ENCODE peak calls at places on chromosomes 5 and 9, in seven cellular contexts. V is H1, P is IMR-90, I is H9, C is neuronal stem cell, Z is mesenchymal stem cell, L is trophoblast cell. D is an unnamed sample.

GRCh38 chr5:4994994-4995393 is 145.1 kb upstream of the ADAMTS16 start:
- DNase-seq in C (no peak), V (no peak), P (peak; percentile 1), L (peak; percentile 54), I (no peak), Z (no peak), D (no peak)

GRCh38 chr5:91028518-91028956 is 354.6 kb downstream of the ARRDC3 start:
- DNase-seq in P (no peak), Z (no peak), V (no peak), I (no peak), L (no peak), C (no peak), D (no peak)

GRCh38 chr5:84113246-84114118 is 271.2 kb downstream of the EDIL3 start:
- DNase-seq in L (no peak), V (peak; percentile 51), I (peak; percentile 55), Z (peak; percentile 10), P (peak; percentile 22), C (peak; percentile 37), D (peak; percentile 78)

GRCh38 chr5:151087475-151087874 is 6.6 kb upstream of the TNIP1 start:
- DNase-seq in P (peak; percentile 59), L (no peak), Z (peak; percentile 19), V (no peak), C (no peak), I (no peak), D (no peak)

GRCh38 chr9:70407081-70407503 is 7.4 kb downstream of the KLF9 start:
- DNase-seq in V (no peak), P (peak; percentile 99), L (peak; percentile 53), C (no peak), Z (peak; percentile 98), I (no peak), D (no peak)

GRCh38 chr5:35131723-35132122 is 84.0 kb upstream of the AGXT2 start:
- DNase-seq in Z (no peak), L (no peak), C (no peak), V (no peak), P (peak; percentile 55), I (no peak), D (peak; percentile 22)

GRCh38 chr9:79664375-79664825 is 92.6 kb downstream of the TLE4 start:
- DNase-seq in L (peak; percentile 70), V (no peak), Z (peak; percentile 35), P (peak; percentile 36), C (no peak), I (no peak), D (no peak)

GRCh38 chr9:99253772-99254431 is 31.8 kb downstream of the SEC61B start:
- DNase-seq in V (no peak), I (no peak), L (peak; percentile 19), P (no peak), C (no peak), Z (no peak), D (peak; percentile 17)

GRCh38 chr5:113378960-113379541 is 55.7 kb downstream of the TSSK1B start:
- DNase-seq in C (peak; percentile 59), L (peak; percentile 78), I (peak; percentile 71), P (peak; percentile 62), V (peak; percentile 44), Z (peak; percentile 72), D (peak; percentile 79)

GRCh38 chr9:87882627-87883026 is at the start of gene SPATA31E1:
- DNase-seq in P (no peak), L (no peak), I (peak; percentile 45), V (no peak), C (no peak), Z (no peak), D (no peak)

GRCh38 chr5:43839218-43839617 is 236.2 kb downstream of the NNT start:
- DNase-seq in C (no peak), P (peak; percentile 91), V (no peak), I (no peak), L (no peak), Z (peak; percentile 3), D (no peak)

GRCh38 chr9:123194023-123194422 is 74.4 kb downstream of the STRBP start:
- DNase-seq in P (no peak), V (no peak), L (no peak), C (no peak), Z (no peak), I (no peak), D (no peak)

GRCh38 chr9:134054891-134055811 is 12.7 kb downstream of the BRD3 start:
- DNase-seq in I (no peak), V (no peak), P (no peak), L (no peak), C (no peak), Z (no peak), D (no peak)

GRCh38 chr5:173318881-173319609 is 9.2 kb downstream of the STC2 start:
- DNase-seq in P (no peak), V (no peak), I (no peak), L (peak; percentile 21), C (no peak), Z (no peak), D (no peak)

GRCh38 chr5:10624679-10625078 is 60.8 kb downstream of the ANKRD33B start:
- DNase-seq in L (no peak), Z (no peak), V (no peak), P (no peak), C (no peak), I (no peak), D (no peak)

GRCh38 chr9:72271617-72272478 is 93.2 kb downstream of the ZFAND5 start:
- DNase-seq in V (no peak), L (peak; percentile 86), Z (peak; percentile 60), P (peak; percentile 55), C (peak; percentile 57), I (peak; percentile 49), D (peak; percentile 62)

GRCh38 chr9:72937545-72937944 is 15.3 kb downstream of the ALDH1A1 start:
- DNase-seq in L (no peak), Z (no peak), I (no peak), C (no peak), V (no peak), P (no peak), D (no peak)

GRCh38 chr5:156259618-156260017 is 67.3 kb upstream of the SGCD start:
- DNase-seq in Z (no peak), L (no peak), I (no peak), P (no peak), V (no peak), C (no peak), D (peak; percentile 3)

GRCh38 chr9:137156567-137157375 is 13.1 kb downstream of the LRRC26 start:
- DNase-seq in V (no peak), C (peak; percentile 42), Z (peak; percentile 33), I (peak; percentile 75), P (peak; percentile 21), L (peak; percentile 28), D (peak; percentile 46)

DNA sequence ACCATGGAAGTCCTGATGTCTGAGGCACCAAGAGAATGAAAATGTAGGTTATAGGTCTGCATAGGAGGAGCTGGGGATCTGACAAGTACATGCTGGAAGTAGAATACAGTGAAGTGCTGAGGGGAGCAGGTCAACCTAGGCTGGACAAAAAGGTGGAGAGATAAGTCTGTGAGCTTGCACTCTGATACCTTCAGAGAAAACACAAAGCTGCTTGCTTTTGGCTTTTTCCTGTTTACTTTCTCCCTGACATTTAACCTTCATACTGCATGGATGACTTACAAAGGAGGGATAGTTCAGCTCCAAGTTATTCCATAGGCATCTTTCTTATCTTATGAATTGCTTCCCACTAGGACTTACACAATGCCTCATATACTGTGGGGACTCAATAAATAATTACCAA is 256.7 kb upstream of the NREP start:
- DNase-seq in Z (peak; percentile 17), L (no peak), V (no peak), C (no peak), P (no peak), I (no peak), D (no peak)
- H4K8ac ChIP-seq in Z (no peak overlapping the region), L (no peak overlapping the region), V (no peak overlapping the region), C (no peak overlapping the region), P (no peak overlapping the region), I (no peak overlapping the region), D (no peak overlapping the region)

DNA sequence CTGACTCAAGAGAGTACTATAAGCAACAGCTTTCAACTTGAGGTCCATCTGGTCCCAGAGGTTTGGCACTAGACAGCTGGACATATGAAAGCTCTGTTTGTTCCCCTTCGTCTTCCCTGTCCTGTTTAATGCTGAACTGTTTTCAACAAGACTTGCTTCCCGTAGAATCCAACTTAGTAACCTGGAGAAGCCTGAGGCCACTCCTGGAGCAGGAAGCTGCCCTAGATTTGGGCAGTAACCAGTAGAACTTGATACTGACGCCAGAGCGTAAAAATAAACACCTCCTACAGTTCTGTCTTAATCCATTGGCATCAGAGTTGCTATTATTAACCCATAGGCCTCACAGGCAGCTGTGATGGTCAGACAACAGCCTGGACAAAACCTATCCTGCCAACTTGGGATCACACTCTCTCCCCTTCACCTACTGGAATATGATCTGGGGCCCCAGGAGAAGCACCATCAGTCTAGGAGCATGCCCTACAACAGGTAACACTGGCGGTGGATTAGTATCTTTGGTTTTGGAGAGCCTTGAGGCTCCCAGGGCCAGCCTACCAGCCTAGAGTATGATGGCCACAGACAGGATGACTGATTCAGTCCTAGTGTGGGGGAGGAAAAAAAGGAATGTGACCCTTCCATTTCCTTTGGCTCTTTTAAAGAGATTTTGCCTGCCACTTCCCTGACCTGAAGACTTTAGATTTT is 29.2 kb downstream of the RUSC2 start:
- DNase-seq in I (no peak), P (peak; percentile 58), L (peak; percentile 70), C (no peak), Z (peak; percentile 48), V (no peak), D (peak; percentile 72)
- H3K4me1 ChIP-seq in I (peaks cover 17% of the 10 kb centered on the region), P (peaks cover 42% of the 10 kb centered on the region), L (peaks cover 32% of the 10 kb centered on the region), C (peaks cover 31% of the 10 kb centered on the region), Z (peaks cover 22% of the 10 kb centered on the region), V (peaks cover 7% of the 10 kb centered on the region), D (peaks cover 28% of the 10 kb centered on the region)

GRCh38 chr5:143680672-143681259 is 131.2 kb upstream of the HMHB1 start:
- DNase-seq in L (peak; percentile 39), V (no peak), P (peak; percentile 10), I (no peak), Z (peak; percentile 45), C (no peak), D (no peak)
- H4K8ac ChIP-seq in L (no peak overlapping the region), V (no peak overlapping the region), P (no peak overlapping the region), I (no peak overlapping the region), Z (no peak overlapping the region), C (no peak overlapping the region), D (no peak overlapping the region)

GRCh38 chr9:89744255-89744648 is 139.4 kb downstream of the GADD45G start:
- DNase-seq in P (no peak), V (no peak), L (no peak), C (no peak), Z (no peak), I (no peak), D (no peak)
- H3K4me1 ChIP-seq in P (no peaks in the 10 kb centered on the region), V (peaks cover 9% of the 10 kb centered on the region), L (peaks cover 45% of the 10 kb centered on the region), C (peaks cover 13% of the 10 kb centered on the region), Z (peaks cover 2% of the 10 kb centered on the region), I (no peaks in the 10 kb centered on the region), D (peaks cover 4% of the 10 kb centered on the region)

GRCh38 chr9:1474259-1474658 is 424.1 kb downstream of the DMRT2 start:
- DNase-seq in V (no peak), Z (no peak), C (no peak), I (no peak), L (peak; percentile 33), P (no peak), D (no peak)
- H4K8ac ChIP-seq in V (no peak overlapping the region), Z (no peak overlapping the region), C (no peak overlapping the region), I (no peak overlapping the region), L (no peak overlapping the region), P (no peak overlapping the region), D (no peak overlapping the region)